ENCODE peak calls at places on chromosome 14, in nine cellular contexts. Z is AG04450; A is NB4; Q is RWPE2; F is CD8-positive, alpha-beta T cell; M is ascending aorta; K is WERI-Rb-1; H is mucosa of descending colon; B is pancreas. N is an unnamed sample.

GRCh38 chr14:104150201-104151027 is 12.0 kb downstream of the KIF26A start:
- DNase-seq in Z (no peak), A (peak), Q (no peak), F (no peak), M (no peak), K (peak), H (no peak), B (peak), N (peak)

GRCh38 chr14:99803803-99804202 is 10.6 kb downstream of the EML1 start:
- DNase-seq in Z (no peak), A (no peak), Q (peak), F (no peak), M (no peak), K (peak), H (no peak), B (no peak), N (no peak)

GRCh38 chr14:28101992-28102391 is 664.6 kb upstream of the FOXG1 start:
- DNase-seq in Z (no peak), A (no peak), Q (no peak), F (no peak), M (no peak), K (no peak), H (no peak), B (no peak), N (no peak)

GRCh38 chr14:61540931-61541330 is 154.4 kb upstream of the HIF1A start:
- DNase-seq in Z (no peak), A (no peak), Q (no peak), F (no peak), M (no peak), K (no peak), H (no peak), B (no peak), N (no peak)

GRCh38 chr14:29618323-29619067 is 309.2 kb downstream of the PRKD1 start:
- DNase-seq in Z (no peak), A (no peak), Q (no peak), F (no peak), M (no peak), K (no peak), H (no peak), B (no peak), N (no peak)

GRCh38 chr14:31993521-31993941 is 83.6 kb upstream of the ARHGAP5 start:
- DNase-seq in Z (no peak), A (no peak), Q (no peak), F (no peak), M (no peak), K (no peak), H (no peak), B (no peak), N (no peak)

GRCh38 chr14:37753459-37753858 is 158.0 kb downstream of the TTC6 start:
- DNase-seq in Z (no peak), A (no peak), Q (no peak), F (no peak), M (no peak), K (no peak), H (no peak), B (no peak), N (no peak)

GRCh38 chr14:96204151-96205058 is at the start of gene BDKRB2:
- DNase-seq in Z (peak), A (peak), Q (peak), F (no peak), M (no peak), K (peak), H (peak), B (peak), N (peak)

GRCh38 chr14:31270196-31270772 is 62.7 kb upstream of the HECTD1 start:
- DNase-seq in Z (no peak), A (peak), Q (no peak), F (no peak), M (no peak), K (peak), H (no peak), B (no peak), N (peak)

GRCh38 chr14:38808734-38809455 is 294.1 kb downstream of the SEC23A start:
- DNase-seq in Z (no peak), A (peak), Q (peak), F (no peak), M (no peak), K (no peak), H (peak), B (no peak), N (no peak)

GRCh38 chr14:36847366-36847765 is 185.7 kb downstream of the PAX9 start:
- DNase-seq in Z (no peak), A (no peak), Q (no peak), F (no peak), M (no peak), K (no peak), H (no peak), B (no peak), N (no peak)

GRCh38 chr14:28116716-28117115 is 649.9 kb upstream of the FOXG1 start:
- DNase-seq in Z (no peak), A (no peak), Q (no peak), F (no peak), M (no peak), K (peak), H (no peak), B (no peak), N (no peak)

GRCh38 chr14:58738189-58738836 is 100.6 kb downstream of the DACT1 start:
- DNase-seq in Z (peak), A (no peak), Q (peak), F (no peak), M (no peak), K (no peak), H (no peak), B (no peak), N (peak)

GRCh38 chr14:65462411-65462810 is 49.9 kb downstream of the FUT8 start:
- DNase-seq in Z (peak), A (peak), Q (no peak), F (no peak), M (no peak), K (no peak), H (no peak), B (no peak), N (peak)

GRCh38 chr14:65414961-65415589 is 2.5 kb downstream of the FUT8 start:
- DNase-seq in Z (peak), A (peak), Q (no peak), F (no peak), M (no peak), K (no peak), H (no peak), B (no peak), N (peak)

GRCh38 chr14:63992858-63993257 is 140.1 kb downstream of the SYNE2 start:
- DNase-seq in Z (no peak), A (no peak), Q (no peak), F (no peak), M (no peak), K (no peak), H (no peak), B (no peak), N (no peak)
- TF ChIP-seq CTCF in Z (no peak), A (no peak), Q (no peak), F (no peak), M (no peak), K (no peak), H (no peak), B (no peak), N (no peak)

DNA sequence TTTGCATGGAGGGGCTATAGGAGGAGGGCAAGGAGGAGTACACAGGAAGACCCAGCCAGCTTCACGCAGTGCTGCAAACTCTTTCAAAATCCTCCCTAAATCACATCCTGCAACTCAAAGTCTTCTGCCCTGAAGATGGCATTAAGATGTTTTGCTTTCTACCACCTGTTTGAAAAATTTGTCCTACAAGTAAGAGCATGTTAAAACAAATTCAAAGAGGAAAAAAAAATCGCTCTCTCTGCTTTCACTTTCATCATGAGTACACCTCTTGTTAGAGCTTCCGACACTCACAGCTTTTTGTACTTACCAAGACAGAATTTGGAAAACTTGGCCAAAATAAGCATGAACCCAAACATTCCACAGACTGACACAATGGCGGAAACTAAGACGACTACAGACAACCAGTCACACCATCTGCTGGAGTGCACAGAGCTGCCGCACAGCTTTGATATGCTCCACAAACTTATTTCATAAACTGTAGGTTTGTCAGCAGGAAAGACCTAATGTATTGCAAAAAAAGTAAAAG is 21.3 kb downstream of the GCH1 start:
- DNase-seq in Z (no peak), A (no peak), Q (no peak), F (no peak), M (no peak), K (no peak), H (no peak), B (no peak), N (peak)
- H3K4me3 ChIP-seq in Z (peak), A (no peak), Q (peak), F (peak), M (peak), K (no peak), H (no peak), B (no peak), N (peak)

GRCh38 chr14:100904307-100905019 is 941 bp upstream of the RTL1 start:
- DNase-seq in Z (no peak), A (peak), Q (peak), F (no peak), M (no peak), K (no peak), H (no peak), B (no peak), N (no peak)
- TF ChIP-seq CTCF in Z (peak), A (peak), Q (peak), F (no peak), M (no peak), K (peak), H (no peak), B (no peak), N (peak)

GRCh38 chr14:51092965-51093364 is 1.9 kb downstream of the TRIM9 start:
- DNase-seq in Z (no peak), A (no peak), Q (no peak), F (no peak), M (no peak), K (no peak), H (no peak), B (no peak), N (no peak)

GRCh38 chr14:51094901-51095853 is at the start of gene TRIM9:
- DNase-seq in Z (peak), A (peak), Q (peak), F (peak), M (peak), K (peak), H (peak), B (peak), N (peak)

GRCh38 chr14:51094282-51094821 is 553 bp downstream of the TRIM9 start:
- DNase-seq in Z (no peak), A (peak), Q (peak), F (no peak), M (no peak), K (peak), H (peak), B (peak), N (no peak)

GRCh38 chr14:51095854-51096823 is 1.2 kb upstream of the TRIM9 start:
- DNase-seq in Z (no peak), A (peak), Q (no peak), F (no peak), M (no peak), K (peak), H (peak), B (no peak), N (peak)

GRCh38 chr14:51093371-51094281 is 1.3 kb downstream of the TRIM9 start:
- DNase-seq in Z (no peak), A (no peak), Q (no peak), F (no peak), M (no peak), K (peak), H (peak), B (peak), N (peak)
- H3K4me3 ChIP-seq in Z (no peak), A (peak), Q (peak), F (peak), M (peak), K (peak), H (no peak), B (no peak), N (peak)

GRCh38 chr14:50955373-50956043 is 11.2 kb upstream of the PYGL start:
- DNase-seq in Z (peak), A (peak), Q (peak), F (no peak), M (peak), K (peak), H (peak), B (no peak), N (peak)
- TF ChIP-seq CTCF in Z (peak), A (peak), Q (peak), F (no peak), M (no peak), K (peak), H (peak), B (no peak), N (peak)

GRCh38 chr14:55834390-55834789 is 254.4 kb downstream of the KTN1 start:
- DNase-seq in Z (no peak), A (no peak), Q (no peak), F (no peak), M (no peak), K (no peak), H (no peak), B (no peak), N (no peak)

GRCh38 chr14:55837467-55837866 is 257.5 kb downstream of the KTN1 start:
- DNase-seq in Z (no peak), A (no peak), Q (no peak), F (no peak), M (no peak), K (no peak), H (no peak), B (no peak), N (no peak)

GRCh38 chr14:55835985-55836384 is 256.0 kb downstream of the KTN1 start:
- DNase-seq in Z (no peak), A (no peak), Q (no peak), F (no peak), M (no peak), K (no peak), H (no peak), B (no peak), N (no peak)

GRCh38 chr14:55832122-55832911 is 252.3 kb downstream of the KTN1 start:
- DNase-seq in Z (peak), A (no peak), Q (no peak), F (no peak), M (no peak), K (no peak), H (peak), B (peak), N (peak)

DNA sequence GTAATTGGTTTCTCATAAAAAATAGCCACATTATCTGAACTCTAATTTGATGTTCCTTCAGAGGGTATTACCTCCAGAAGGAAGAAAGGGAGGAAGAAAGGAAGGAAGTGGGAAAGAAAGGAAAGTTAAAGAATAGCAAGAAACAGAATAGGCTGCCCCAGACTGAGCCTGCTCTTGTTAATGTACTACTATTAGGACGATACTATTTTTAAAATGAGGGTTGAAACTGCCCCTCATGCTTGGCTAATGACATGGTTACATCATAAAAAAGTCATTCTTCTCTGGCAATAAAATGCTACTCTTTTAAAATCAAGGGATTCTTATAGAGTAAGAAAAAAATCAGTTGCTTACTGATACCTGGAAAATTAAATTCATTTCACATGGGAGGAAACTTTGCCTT is 253.0 kb downstream of the KTN1 start:
- DNase-seq in Z (no peak), A (no peak), Q (no peak), F (no peak), M (no peak), K (no peak), H (no peak), B (no peak), N (no peak)
- H3K4me3 ChIP-seq in Z (no peak), A (no peak), Q (no peak), F (no peak), M (no peak), K (no peak), H (no peak), B (no peak), N (no peak)

DNA sequence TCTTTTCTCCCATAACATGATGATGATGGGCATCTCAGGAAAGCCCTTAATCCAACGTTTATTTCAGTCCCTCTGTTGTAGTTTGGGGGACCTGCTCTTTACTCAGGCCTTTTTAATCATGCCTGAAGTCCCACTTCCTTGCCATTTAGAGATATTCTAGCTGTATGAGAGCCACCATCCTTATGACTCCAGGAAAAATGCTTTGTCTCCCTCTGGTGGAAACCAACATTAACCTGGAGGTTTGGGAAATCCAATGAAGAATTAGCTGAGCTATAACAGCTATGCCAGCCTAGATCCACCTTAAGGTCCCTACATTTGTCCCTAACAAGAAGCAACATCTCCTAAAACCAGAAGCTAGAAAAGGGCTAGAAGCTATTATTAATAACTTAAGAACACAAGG is 1399.1 kb downstream of the LRFN5 start:
- DNase-seq in Z (no peak), A (peak), Q (no peak), F (no peak), M (no peak), K (no peak), H (no peak), B (no peak), N (peak)
- TF ChIP-seq CTCF in Z (peak), A (no peak), Q (no peak), F (no peak), M (no peak), K (no peak), H (no peak), B (no peak), N (peak)

N was measured in choroid plexus epithelial cell.